ENCODE peak calls at places on chromosomes 4 and X, in five cellular contexts. One of them, this sample, is unnamed.

GRCh38 chrX:54447461-54447860 is 7.3 kb downstream of the TSR2 start:
- DNase-seq in fibroblast of lung: peak
- DNase-seq in cardiac muscle cell: peak
- DNase-seq in lung: no peak
- DNase-seq in WTC11: no peak
- DNase-seq in this sample: peak

GRCh38 chrX:11407331-11408110 is 114.3 kb downstream of the AMELX start:
- DNase-seq in cardiac muscle cell: no peak
- DNase-seq in fibroblast of lung: peak
- DNase-seq in lung: no peak
- DNase-seq in WTC11: no peak
- DNase-seq in this sample: no peak

GRCh38 chr4:86894465-86894864 is 2.2 kb upstream of the C4orf36 start:
- DNase-seq in lung: no peak
- DNase-seq in cardiac muscle cell: no peak
- DNase-seq in fibroblast of lung: peak
- DNase-seq in WTC11: no peak
- DNase-seq in this sample: no peak

GRCh38 chr4:4605849-4606248 is 64.0 kb upstream of the STX18 start:
- DNase-seq in lung: no peak
- DNase-seq in WTC11: no peak
- DNase-seq in cardiac muscle cell: no peak
- DNase-seq in fibroblast of lung: no peak
- DNase-seq in this sample: no peak

GRCh38 chr4:5863461-5864113 is 29.3 kb downstream of the CRMP1 start:
- DNase-seq in fibroblast of lung: peak
- DNase-seq in lung: no peak
- DNase-seq in WTC11: no peak
- DNase-seq in cardiac muscle cell: no peak
- DNase-seq in this sample: peak

GRCh38 chr4:95124906-95125504 is 367.2 kb downstream of the BMPR1B start:
- DNase-seq in cardiac muscle cell: peak
- DNase-seq in fibroblast of lung: peak
- DNase-seq in lung: no peak
- DNase-seq in WTC11: peak
- DNase-seq in this sample: no peak

GRCh38 chr4:3708103-3708510 is 58.1 kb upstream of the ADRA2C start:
- DNase-seq in WTC11: no peak
- DNase-seq in fibroblast of lung: peak
- DNase-seq in cardiac muscle cell: no peak
- DNase-seq in lung: no peak
- DNase-seq in this sample: peak

GRCh38 chr4:40924096-40924792 is 174.5 kb downstream of the NSUN7 start:
- DNase-seq in cardiac muscle cell: peak
- DNase-seq in lung: peak
- DNase-seq in fibroblast of lung: peak
- DNase-seq in WTC11: peak
- DNase-seq in this sample: peak

GRCh38 chr4:5423670-5424069 is 284.7 kb downstream of the EVC2 start:
- DNase-seq in WTC11: no peak
- DNase-seq in lung: peak
- DNase-seq in fibroblast of lung: no peak
- DNase-seq in cardiac muscle cell: no peak
- DNase-seq in this sample: no peak

GRCh38 chr4:54322817-54323417 is 93.8 kb downstream of the PDGFRA start:
- DNase-seq in WTC11: peak
- DNase-seq in cardiac muscle cell: peak
- DNase-seq in lung: peak
- DNase-seq in fibroblast of lung: peak
- DNase-seq in this sample: peak

GRCh38 chr4:184417802-184418511 is 56.4 kb downstream of the IRF2 start:
- DNase-seq in fibroblast of lung: peak
- DNase-seq in WTC11: no peak
- DNase-seq in lung: no peak
- DNase-seq in cardiac muscle cell: no peak
- DNase-seq in this sample: no peak

GRCh38 chr4:79609853-79610252 is 201.8 kb upstream of the GK2 start:
- DNase-seq in WTC11: no peak
- DNase-seq in fibroblast of lung: peak
- DNase-seq in cardiac muscle cell: no peak
- DNase-seq in lung: no peak
- DNase-seq in this sample: no peak

GRCh38 chrX:39144965-39145364 is 343.7 kb downstream of the MID1IP1 start:
- DNase-seq in WTC11: no peak
- DNase-seq in fibroblast of lung: no peak
- DNase-seq in lung: no peak
- DNase-seq in cardiac muscle cell: no peak
- DNase-seq in this sample: no peak

GRCh38 chr4:38728651-38729141 is 54.1 kb downstream of the TLR10 start:
- DNase-seq in WTC11: peak
- DNase-seq in cardiac muscle cell: no peak
- DNase-seq in fibroblast of lung: no peak
- DNase-seq in lung: peak
- DNase-seq in this sample: no peak

GRCh38 chrX:10603612-10604011 is 16.8 kb downstream of the MID1 start:
- DNase-seq in WTC11: no peak
- DNase-seq in cardiac muscle cell: no peak
- DNase-seq in fibroblast of lung: no peak
- DNase-seq in lung: no peak
- DNase-seq in this sample: no peak

GRCh38 chr4:3387943-3388348 is 53.8 kb upstream of the HGFAC start:
- DNase-seq in fibroblast of lung: peak
- DNase-seq in lung: peak
- DNase-seq in WTC11: no peak
- DNase-seq in cardiac muscle cell: peak
- DNase-seq in this sample: peak

GRCh38 chrX:118218079-118218478 is 101.5 kb upstream of the KLHL13 start:
- DNase-seq in lung: no peak
- DNase-seq in cardiac muscle cell: no peak
- DNase-seq in WTC11: no peak
- DNase-seq in fibroblast of lung: no peak
- DNase-seq in this sample: no peak

GRCh38 chr4:170391066-170391754 is 301.5 kb upstream of the AADAT start:
- DNase-seq in lung: no peak
- DNase-seq in WTC11: no peak
- DNase-seq in fibroblast of lung: peak
- DNase-seq in cardiac muscle cell: no peak
- DNase-seq in this sample: peak

GRCh38 chr4:135244605-135245146 is 1043.1 kb upstream of the PABPC4L start:
- DNase-seq in lung: no peak
- DNase-seq in cardiac muscle cell: no peak
- DNase-seq in fibroblast of lung: peak
- DNase-seq in WTC11: no peak
- DNase-seq in this sample: no peak

GRCh38 chr4:53919605-53920004 is 144.8 kb downstream of the CHIC2 start:
- DNase-seq in fibroblast of lung: no peak
- DNase-seq in WTC11: no peak
- DNase-seq in cardiac muscle cell: no peak
- DNase-seq in lung: no peak
- DNase-seq in this sample: no peak

GRCh38 chrX:31268359-31268758 is 196.5 kb upstream of the FTHL17 start:
- DNase-seq in lung: no peak
- DNase-seq in WTC11: no peak
- DNase-seq in cardiac muscle cell: peak
- DNase-seq in fibroblast of lung: peak
- DNase-seq in this sample: no peak

GRCh38 chr4:184812181-184812542 is 13.6 kb downstream of the ACSL1 start:
- DNase-seq in fibroblast of lung: no peak
- DNase-seq in cardiac muscle cell: no peak
- DNase-seq in WTC11: no peak
- DNase-seq in lung: no peak
- DNase-seq in this sample: no peak

GRCh38 chr4:109406337-109406931 is 27.2 kb upstream of the SEC24B start:
- DNase-seq in cardiac muscle cell: peak
- DNase-seq in WTC11: no peak
- DNase-seq in lung: no peak
- DNase-seq in fibroblast of lung: peak
- DNase-seq in this sample: no peak

GRCh38 chr4:22190855-22191254 is 242.3 kb upstream of the KCNIP4 start:
- DNase-seq in fibroblast of lung: peak
- DNase-seq in WTC11: no peak
- DNase-seq in lung: no peak
- DNase-seq in cardiac muscle cell: no peak
- DNase-seq in this sample: peak

GRCh38 chr4:1418494-1419285 is 12.4 kb upstream of the NKX1-1 start:
- DNase-seq in lung: no peak
- DNase-seq in WTC11: no peak
- DNase-seq in cardiac muscle cell: no peak
- DNase-seq in fibroblast of lung: no peak
- DNase-seq in this sample: peak

GRCh38 chrX:13220916-13221315 is 98.9 kb downstream of the ATXN3L start:
- DNase-seq in WTC11: no peak
- DNase-seq in fibroblast of lung: peak
- DNase-seq in cardiac muscle cell: no peak
- DNase-seq in lung: no peak
- DNase-seq in this sample: no peak

GRCh38 chr4:163540977-163541376 is 46.5 kb downstream of the TMA16 start:
- DNase-seq in fibroblast of lung: peak
- DNase-seq in lung: no peak
- DNase-seq in cardiac muscle cell: no peak
- DNase-seq in WTC11: no peak
- DNase-seq in this sample: peak

DNA sequence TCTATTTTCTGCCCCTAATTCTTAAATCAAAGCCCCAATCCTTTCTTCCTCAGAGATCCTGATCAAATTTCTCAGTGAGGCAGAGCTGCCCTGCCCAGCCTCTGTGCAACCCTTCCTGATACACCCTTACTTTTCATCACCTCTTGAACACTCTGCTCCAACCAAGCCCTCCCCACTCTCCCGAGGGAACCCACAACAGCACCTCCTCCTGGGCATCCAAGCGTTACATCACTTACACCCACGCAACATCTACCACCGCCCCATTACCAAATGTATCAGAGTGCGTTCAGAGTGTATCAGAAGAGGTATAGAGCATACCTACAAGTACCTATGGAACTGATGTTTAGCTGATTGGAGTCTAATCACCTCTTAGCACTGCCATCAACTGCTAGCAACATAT is 186.5 kb downstream of the RAP1GDS1 start:
- DNase-seq in WTC11: peak
- DNase-seq in fibroblast of lung: no peak
- DNase-seq in cardiac muscle cell: peak
- DNase-seq in lung: no peak
- DNase-seq in this sample: no peak
- TF ChIP-seq CTCF in WTC11: no peak
- TF ChIP-seq CTCF in fibroblast of lung: no peak
- TF ChIP-seq CTCF in cardiac muscle cell: peak
- TF ChIP-seq CTCF in lung: no peak
- TF ChIP-seq CTCF in this sample: no peak

GRCh38 chr4:28226962-28227361 is 1366.3 kb downstream of the STIM2 start:
- DNase-seq in WTC11: no peak
- DNase-seq in fibroblast of lung: no peak
- DNase-seq in cardiac muscle cell: no peak
- DNase-seq in lung: no peak
- DNase-seq in this sample: no peak

GRCh38 chr4:28225005-28225404 is 1364.4 kb downstream of the STIM2 start:
- DNase-seq in WTC11: peak
- DNase-seq in cardiac muscle cell: peak
- DNase-seq in lung: no peak
- DNase-seq in fibroblast of lung: peak
- DNase-seq in this sample: no peak

GRCh38 chr4:28229092-28229491 is 1368.5 kb downstream of the STIM2 start:
- DNase-seq in WTC11: no peak
- DNase-seq in fibroblast of lung: peak
- DNase-seq in cardiac muscle cell: no peak
- DNase-seq in lung: no peak
- DNase-seq in this sample: no peak

GRCh38 chr4:28228575-28228974 is 1367.9 kb downstream of the STIM2 start:
- DNase-seq in cardiac muscle cell: no peak
- DNase-seq in WTC11: no peak
- DNase-seq in fibroblast of lung: no peak
- DNase-seq in lung: no peak
- DNase-seq in this sample: no peak

DNA sequence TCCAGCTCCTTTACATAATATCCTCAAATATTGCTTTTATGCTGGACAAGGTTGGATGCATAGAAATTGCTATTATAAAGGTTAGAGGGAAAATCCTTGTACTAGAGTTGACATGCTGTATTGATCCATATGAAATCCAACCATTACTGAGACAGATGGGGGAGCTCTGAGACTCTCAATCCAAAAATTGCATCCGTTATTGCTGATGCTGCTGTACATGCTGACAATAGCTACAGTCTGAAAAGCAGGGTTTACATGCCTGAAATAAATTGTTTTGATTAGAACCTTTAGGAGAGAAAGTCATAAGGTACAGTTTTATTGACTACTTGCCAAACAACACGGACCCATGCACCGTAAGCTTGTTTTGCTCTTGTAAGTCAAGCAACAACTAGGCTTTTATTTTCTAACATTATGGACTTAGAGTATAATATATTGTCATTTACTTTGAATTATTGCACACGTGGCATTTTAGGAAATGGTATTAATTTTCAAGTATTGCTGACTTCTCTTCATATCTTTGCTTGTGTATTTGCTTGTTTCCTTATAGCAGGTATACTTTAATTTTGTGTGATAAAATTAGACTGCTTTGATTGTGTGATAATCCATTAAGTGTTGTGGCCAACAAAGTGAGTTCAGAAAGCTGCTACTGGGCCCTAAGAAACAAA is 1365.2 kb downstream of the STIM2 start:
- DNase-seq in cardiac muscle cell: no peak
- DNase-seq in fibroblast of lung: no peak
- DNase-seq in lung: no peak
- DNase-seq in WTC11: no peak
- DNase-seq in this sample: no peak
- TF ChIP-seq CTCF in cardiac muscle cell: no peak
- TF ChIP-seq CTCF in fibroblast of lung: no peak
- TF ChIP-seq CTCF in lung: no peak
- TF ChIP-seq CTCF in WTC11: no peak
- TF ChIP-seq CTCF in this sample: no peak

GRCh38 chrX:55521687-55522086 is 32.0 kb upstream of the USP51 start:
- DNase-seq in cardiac muscle cell: no peak
- DNase-seq in lung: no peak
- DNase-seq in fibroblast of lung: no peak
- DNase-seq in WTC11: no peak
- DNase-seq in this sample: no peak

GRCh38 chrX:55522577-55523254 is 33.1 kb upstream of the USP51 start:
- DNase-seq in WTC11: no peak
- DNase-seq in fibroblast of lung: no peak
- DNase-seq in cardiac muscle cell: no peak
- DNase-seq in lung: no peak
- DNase-seq in this sample: no peak

DNA sequence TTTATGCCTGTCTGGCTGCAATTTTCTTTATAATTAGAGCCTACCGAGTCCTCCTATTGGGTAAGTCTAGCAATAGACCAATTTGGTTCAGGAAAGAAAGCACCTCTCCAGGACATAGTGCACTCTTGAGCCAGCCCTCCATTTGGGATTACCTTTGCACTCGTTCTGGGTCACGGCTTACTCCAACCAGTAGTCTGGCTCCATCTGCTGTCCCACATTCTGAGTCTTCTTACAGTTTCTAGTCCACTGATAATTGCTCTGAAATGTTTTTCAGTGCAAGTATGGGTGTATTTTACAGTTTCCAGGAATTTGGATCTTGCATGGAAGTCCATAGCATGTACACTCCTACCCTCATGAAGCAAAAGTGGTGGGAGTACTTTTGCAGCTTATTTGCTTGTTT is 34.8 kb upstream of the USP51 start:
- DNase-seq in lung: no peak
- DNase-seq in fibroblast of lung: no peak
- DNase-seq in WTC11: no peak
- DNase-seq in cardiac muscle cell: peak
- DNase-seq in this sample: no peak
- TF ChIP-seq CTCF in lung: no peak
- TF ChIP-seq CTCF in fibroblast of lung: no peak
- TF ChIP-seq CTCF in WTC11: no peak
- TF ChIP-seq CTCF in cardiac muscle cell: peak
- TF ChIP-seq CTCF in this sample: no peak

GRCh38 chrX:103533428-103534216 is 14.3 kb upstream of the RAB40A start:
- DNase-seq in lung: peak
- DNase-seq in fibroblast of lung: peak
- DNase-seq in cardiac muscle cell: peak
- DNase-seq in WTC11: peak
- DNase-seq in this sample: peak
- TF ChIP-seq CTCF in lung: peak
- TF ChIP-seq CTCF in fibroblast of lung: peak
- TF ChIP-seq CTCF in cardiac muscle cell: peak
- TF ChIP-seq CTCF in WTC11: peak
- TF ChIP-seq CTCF in this sample: peak